ENCODE peak calls at places on chromosomes 3 and 15, in six cellular contexts. B is T-helper 2 cell; Z is H4; K is WTC11; D is sigmoid colon; P is stimulated activated CD4-positive, alpha-beta T cell treated with anti-CD3 and anti-CD28 coated beads, Interleukin-1b, Interleukin-23, amount 100 ng/mL, for 48 hours. H is an unnamed sample.

GRCh38 chr15:96170616-96171270 is 159.8 kb upstream of the NR2F2 start:
- DNase-seq in B (no peak), Z (no peak), K (no peak), D (no peak), P (no peak), H (no peak)

GRCh38 chr3:113167929-113168771 is 43.2 kb upstream of the BOC start:
- DNase-seq in B (no peak), Z (no peak), K (no peak), D (peak; percentile 77), P (no peak), H (no peak)

GRCh38 chr3:132006605-132007204 is 28.1 kb downstream of the CPNE4 start:
- DNase-seq in B (no peak), Z (peak; percentile 13), K (peak; percentile 60), D (no peak), P (peak; percentile 18), H (no peak)

GRCh38 chr3:87320748-87321634 is 44.6 kb upstream of the POU1F1 start:
- DNase-seq in B (no peak), Z (no peak), K (no peak), D (no peak), P (no peak), H (no peak)

GRCh38 chr15:96088592-96088991 is 241.9 kb upstream of the NR2F2 start:
- DNase-seq in B (no peak), Z (peak; percentile 11), K (no peak), D (no peak), P (no peak), H (no peak)

GRCh38 chr3:195107593-195107992 is 163.4 kb downstream of the XXYLT1 start:
- DNase-seq in B (no peak), Z (no peak), K (no peak), D (peak; percentile 64), P (no peak), H (peak; percentile 75)

GRCh38 chr3:102827386-102827785 is 392.6 kb downstream of the ZPLD1 start:
- DNase-seq in B (no peak), Z (no peak), K (no peak), D (no peak), P (no peak), H (no peak)

GRCh38 chr3:155270485-155271342 is 22.8 kb downstream of the STRIT1 start:
- DNase-seq in B (no peak), Z (no peak), K (peak; percentile 15), D (no peak), P (no peak), H (no peak)

GRCh38 chr3:197847866-197848401 is 56.9 kb downstream of the LRCH3 start:
- DNase-seq in B (no peak), Z (no peak), K (no peak), D (no peak), P (no peak), H (no peak)

GRCh38 chr15:85533949-85534543 is 153.6 kb downstream of the AKAP13 start:
- DNase-seq in B (no peak), Z (no peak), K (no peak), D (no peak), P (no peak), H (no peak)

GRCh38 chr3:53159415-53160135 is 1.4 kb upstream of the PRKCD start:
- DNase-seq in B (no peak), Z (no peak), K (peak; percentile 50), D (no peak), P (no peak), H (no peak)

GRCh38 chr3:149128856-149129255 is 582 bp upstream of the HPS3 start:
- DNase-seq in B (no peak), Z (no peak), K (no peak), D (no peak), P (no peak), H (no peak)

GRCh38 chr3:14779069-14779685 is 39.6 kb upstream of the FGD5 start:
- DNase-seq in B (no peak), Z (no peak), K (no peak), D (no peak), P (no peak), H (no peak)

GRCh38 chr3:141234283-141234682 is 2.7 kb downstream of the PXYLP1 start:
- DNase-seq in B (no peak), Z (no peak), K (no peak), D (no peak), P (no peak), H (no peak)

GRCh38 chr3:195662-196061 is 901 bp upstream of the CHL1 start:
- DNase-seq in B (no peak), Z (no peak), K (no peak), D (no peak), P (no peak), H (no peak)

GRCh38 chr3:19937459-19938362 is 3.7 kb upstream of the EFHB start:
- DNase-seq in B (no peak), Z (peak; percentile 2), K (no peak), D (no peak), P (peak; percentile 19), H (no peak)

GRCh38 chr15:29676961-29677402 is 145.3 kb downstream of the TJP1 start:
- DNase-seq in B (no peak), Z (no peak), K (no peak), D (no peak), P (no peak), H (no peak)

GRCh38 chr15:73965094-73965729 is 26.9 kb downstream of the STOML1 start:
- DNase-seq in B (peak; percentile 51), Z (no peak), K (peak; percentile 56), D (peak; percentile 62), P (peak; percentile 75), H (peak; percentile 23)

GRCh38 chr15:70409388-70409787 is 311.7 kb upstream of the TLE3 start:
- DNase-seq in B (no peak), Z (no peak), K (no peak), D (no peak), P (no peak), H (no peak)

GRCh38 chr3:163785693-163786092 is 1292.6 kb downstream of the SI start:
- DNase-seq in B (no peak), Z (peak; percentile 35), K (peak; percentile 71), D (no peak), P (no peak), H (no peak)

GRCh38 chr15:83305696-83306291 is 21.3 kb upstream of the BNC1 start:
- DNase-seq in B (no peak), Z (no peak), K (peak; percentile 36), D (no peak), P (no peak), H (no peak)

GRCh38 chr3:133038731-133039398 is 674 bp downstream of the TMEM108 start:
- DNase-seq in B (no peak), Z (no peak), K (peak; percentile 69), D (peak; percentile 57), P (no peak), H (peak; percentile 79)

GRCh38 chr3:129005526-129006303 is 4.6 kb downstream of the EFCC1 start:
- DNase-seq in B (no peak), Z (peak; percentile 69), K (no peak), D (no peak), P (no peak), H (peak; percentile 67)

GRCh38 chr3:180962530-180962929 is 27.0 kb downstream of the DNAJC19 start:
- DNase-seq in B (no peak), Z (no peak), K (no peak), D (no peak), P (no peak), H (no peak)

GRCh38 chr3:81643721-81644120 is 117.7 kb downstream of the GBE1 start:
- DNase-seq in B (no peak), Z (peak; percentile 7), K (no peak), D (no peak), P (no peak), H (no peak)

GRCh38 chr15:36755341-36755740 is 175.9 kb downstream of the CDIN1 start:
- DNase-seq in B (no peak), Z (no peak), K (no peak), D (no peak), P (no peak), H (no peak)

GRCh38 chr3:129162729-129163579 is 2.1 kb upstream of the ISY1 start:
- DNase-seq in B (no peak), Z (no peak), K (no peak), D (no peak), P (no peak), H (no peak)

GRCh38 chr15:31268911-31269784 is 57.5 kb upstream of the KLF13 start:
- DNase-seq in B (no peak), Z (no peak), K (peak; percentile 5), D (peak; percentile 50), P (no peak), H (peak; percentile 41)

GRCh38 chr15:35705030-35705884 is 159.3 kb upstream of the DPH6 start:
- DNase-seq in B (no peak), Z (no peak), K (no peak), D (no peak), P (no peak), H (no peak)

GRCh38 chr3:184656991-184657669 is 54.7 kb downstream of the MAGEF1 start:
- DNase-seq in B (peak; percentile 17), Z (peak; percentile 66), K (no peak), D (no peak), P (peak; percentile 44), H (no peak)

GRCh38 chr3:172112348-172113123 is 73.2 kb downstream of the FNDC3B start:
- DNase-seq in B (no peak), Z (no peak), K (no peak), D (no peak), P (no peak), H (no peak)

GRCh38 chr15:74318376-74319137 is 48.9 kb downstream of the CYP11A1 start:
- DNase-seq in B (no peak), Z (no peak), K (no peak), D (no peak), P (no peak), H (no peak)

GRCh38 chr3:69856965-69857364 is 117.7 kb downstream of the MITF start:
- DNase-seq in B (no peak), Z (no peak), K (no peak), D (no peak), P (no peak), H (no peak)

GRCh38 chr15:78454992-78455391 is 17.0 kb downstream of the IREB2 start:
- DNase-seq in B (no peak), Z (no peak), K (no peak), D (no peak), P (no peak), H (no peak)

H was measured in posterior vena cava.